ENCODE peak calls at places on chromosomes 5 and 9, in five cellular contexts. W is A549, Y is sigmoid colon, L is spleen, K is HCT116. R is an unnamed sample.
A peak's percentile ranks its signal among the peaks of the same experiment; 100 is the strongest.

GRCh38 chr9:83270116-83270515 is 207.2 kb upstream of the RASEF start:
- DNase-seq in W (no peak), Y (no peak), L (no peak), K (no peak), R (no peak)

GRCh38 chr5:143153332-143154119 is 250.0 kb downstream of the NR3C1 start:
- DNase-seq in W (no peak), Y (peak; percentile 93), L (no peak), K (no peak), R (peak; percentile 30)

GRCh38 chr9:77512876-77513275 is 135.2 kb downstream of the GNA14 start:
- DNase-seq in W (peak; percentile 57), Y (no peak), L (no peak), K (no peak), R (no peak)

GRCh38 chr9:114606068-114606467 is 5.0 kb upstream of the TMEM268 start:
- DNase-seq in W (no peak), Y (no peak), L (no peak), K (no peak), R (no peak)

GRCh38 chr5:137791387-137791786 is 37.2 kb upstream of the HNRNPA0 start:
- DNase-seq in W (no peak), Y (no peak), L (no peak), K (no peak), R (no peak)

GRCh38 chr9:127525426-127526188 is 74.3 kb downstream of the LRSAM1 start:
- DNase-seq in W (peak; percentile 71), Y (no peak), L (no peak), K (peak; percentile 54), R (no peak)

GRCh38 chr9:106958955-106959657 is 96.1 kb downstream of the ZNF462 start:
- DNase-seq in W (no peak), Y (no peak), L (no peak), K (no peak), R (no peak)

GRCh38 chr9:132903574-132904495 is 25.1 kb downstream of the SPACA9 start:
- DNase-seq in W (no peak), Y (no peak), L (no peak), K (no peak), R (no peak)

GRCh38 chr9:110545705-110546104 is 33.8 kb downstream of the SVEP1 start:
- DNase-seq in W (no peak), Y (no peak), L (no peak), K (no peak), R (no peak)

GRCh38 chr9:136310273-136311030 is 6.6 kb upstream of the CCDC187 start:
- DNase-seq in W (no peak), Y (no peak), L (no peak), K (no peak), R (no peak)

GRCh38 chr5:149439899-149440655 is 61.0 kb upstream of the IL17B start:
- DNase-seq in W (peak; percentile 95), Y (no peak), L (no peak), K (peak; percentile 95), R (peak; percentile 91)

GRCh38 chr9:131516930-131517329 is 14.1 kb downstream of the UCK1 start:
- DNase-seq in W (no peak), Y (no peak), L (no peak), K (no peak), R (no peak)

GRCh38 chr5:56711191-56711590 is 104.2 kb upstream of the MAP3K1 start:
- DNase-seq in W (no peak), Y (no peak), L (no peak), K (no peak), R (no peak)

GRCh38 chr5:68999181-68999580 is 94.6 kb upstream of the SLC30A5 start:
- DNase-seq in W (no peak), Y (no peak), L (no peak), K (no peak), R (no peak)

GRCh38 chr9:99222416-99223280 is 566 bp downstream of the SEC61B start:
- DNase-seq in W (no peak), Y (no peak), L (no peak), K (no peak), R (no peak)

GRCh38 chr9:94082553-94082952 is 1.7 kb upstream of the PTPDC1 start:
- DNase-seq in W (no peak), Y (no peak), L (no peak), K (no peak), R (no peak)

DNA sequence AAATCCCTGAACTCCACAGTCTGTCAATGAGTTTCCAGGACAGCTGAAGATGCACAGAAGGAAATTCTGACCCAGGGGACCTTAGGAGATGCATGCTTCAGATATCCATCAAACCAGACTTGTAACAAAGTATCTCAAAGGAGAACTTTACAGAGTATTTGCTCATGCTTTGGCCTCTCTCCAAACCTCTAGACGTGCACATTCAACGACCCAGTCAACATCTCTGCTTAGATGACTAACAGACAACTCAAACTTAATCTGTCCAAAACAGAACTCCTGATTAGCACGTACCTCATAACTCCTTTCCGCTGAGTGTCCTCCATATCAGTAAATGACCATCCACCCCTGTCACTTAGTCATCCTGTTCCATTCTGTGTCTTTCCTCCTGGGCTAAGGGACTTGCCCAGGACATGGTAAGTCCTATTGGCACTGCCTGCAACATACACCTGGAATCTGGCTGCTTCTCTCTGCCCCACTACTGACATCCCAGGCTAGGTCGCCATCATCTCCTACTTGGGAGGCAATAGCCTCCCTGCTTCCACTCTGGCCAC is 107.4 kb downstream of the LMNB1 start:
- DNase-seq in W (peak; percentile 32), Y (no peak), L (no peak), K (peak; percentile 10), R (no peak)
- TF ChIP-seq POLR2A in W (no peak), Y (no peak), L (no peak), K (no peak), R (no peak)

GRCh38 chr9:130124471-130124870 is 47.7 kb upstream of the NCS1 start:
- DNase-seq in W (no peak), Y (no peak), L (peak; percentile 39), K (no peak), R (no peak)

GRCh38 chr9:130126721-130127429 is 45.3 kb upstream of the NCS1 start:
- DNase-seq in W (no peak), Y (no peak), L (no peak), K (no peak), R (no peak)

GRCh38 chr9:130128251-130128650 is 44.0 kb upstream of the NCS1 start:
- DNase-seq in W (no peak), Y (no peak), L (peak; percentile 85), K (no peak), R (no peak)

GRCh38 chr9:130129425-130130061 is 42.7 kb upstream of the NCS1 start:
- DNase-seq in W (no peak), Y (no peak), L (no peak), K (no peak), R (no peak)

DNA sequence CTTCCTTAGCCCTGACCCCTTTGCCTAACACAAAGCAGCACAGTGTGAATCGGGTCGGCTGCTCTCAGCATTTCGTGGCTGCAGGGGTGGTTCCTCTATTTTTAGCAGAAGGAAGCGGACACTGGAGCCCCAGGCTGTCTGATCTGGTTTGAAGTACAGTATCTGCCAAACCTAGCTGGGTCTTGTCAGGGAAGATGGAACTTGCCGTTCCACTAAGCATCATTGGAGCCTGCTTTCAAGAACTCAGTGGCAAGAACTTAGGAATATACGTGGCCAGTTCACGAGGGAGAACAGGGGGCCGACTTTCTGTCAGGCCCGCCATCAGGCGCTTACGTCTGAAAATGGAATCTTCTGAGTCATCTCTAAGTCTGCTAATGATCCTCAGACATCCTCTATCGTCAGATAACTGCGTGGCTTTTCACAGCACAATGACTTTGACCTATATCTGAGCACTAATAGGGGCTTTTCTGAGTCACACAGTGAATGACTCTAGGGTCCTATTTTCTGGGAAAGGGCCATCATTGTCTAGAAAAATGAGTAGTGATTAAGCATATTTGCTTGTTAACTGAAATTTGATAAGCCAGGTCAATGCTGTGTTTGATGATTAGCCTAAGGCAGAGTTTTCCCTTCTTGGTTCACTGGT is 43.3 kb upstream of the NCS1 start:
- DNase-seq in W (no peak), Y (no peak), L (peak; percentile 89), K (no peak), R (peak; percentile 16)
- TF ChIP-seq POLR2A in W (no peak), Y (no peak), L (no peak), K (no peak), R (no peak)

GRCh38 chr5:97412959-97413358 is 229.9 kb upstream of the RIOK2 start:
- DNase-seq in W (no peak), Y (no peak), L (no peak), K (no peak), R (no peak)

GRCh38 chr5:97405941-97406340 is 222.9 kb upstream of the RIOK2 start:
- DNase-seq in W (no peak), Y (no peak), L (peak; percentile 60), K (no peak), R (no peak)

GRCh38 chr5:97406950-97407676 is 224.1 kb upstream of the RIOK2 start:
- DNase-seq in W (no peak), Y (peak; percentile 59), L (peak; percentile 74), K (no peak), R (no peak)

GRCh38 chr5:97408331-97408730 is 225.3 kb upstream of the RIOK2 start:
- DNase-seq in W (no peak), Y (no peak), L (peak; percentile 55), K (no peak), R (no peak)
- TF ChIP-seq POLR2A in W (no peak), Y (no peak), L (no peak), K (no peak), R (no peak)

GRCh38 chr9:75885652-75886051 is 4.8 kb upstream of the PCSK5 start:
- DNase-seq in W (no peak), Y (no peak), L (no peak), K (no peak), R (no peak)
- TF ChIP-seq POLR2A in W (no peak), Y (no peak), L (no peak), K (no peak), R (no peak)

DNA sequence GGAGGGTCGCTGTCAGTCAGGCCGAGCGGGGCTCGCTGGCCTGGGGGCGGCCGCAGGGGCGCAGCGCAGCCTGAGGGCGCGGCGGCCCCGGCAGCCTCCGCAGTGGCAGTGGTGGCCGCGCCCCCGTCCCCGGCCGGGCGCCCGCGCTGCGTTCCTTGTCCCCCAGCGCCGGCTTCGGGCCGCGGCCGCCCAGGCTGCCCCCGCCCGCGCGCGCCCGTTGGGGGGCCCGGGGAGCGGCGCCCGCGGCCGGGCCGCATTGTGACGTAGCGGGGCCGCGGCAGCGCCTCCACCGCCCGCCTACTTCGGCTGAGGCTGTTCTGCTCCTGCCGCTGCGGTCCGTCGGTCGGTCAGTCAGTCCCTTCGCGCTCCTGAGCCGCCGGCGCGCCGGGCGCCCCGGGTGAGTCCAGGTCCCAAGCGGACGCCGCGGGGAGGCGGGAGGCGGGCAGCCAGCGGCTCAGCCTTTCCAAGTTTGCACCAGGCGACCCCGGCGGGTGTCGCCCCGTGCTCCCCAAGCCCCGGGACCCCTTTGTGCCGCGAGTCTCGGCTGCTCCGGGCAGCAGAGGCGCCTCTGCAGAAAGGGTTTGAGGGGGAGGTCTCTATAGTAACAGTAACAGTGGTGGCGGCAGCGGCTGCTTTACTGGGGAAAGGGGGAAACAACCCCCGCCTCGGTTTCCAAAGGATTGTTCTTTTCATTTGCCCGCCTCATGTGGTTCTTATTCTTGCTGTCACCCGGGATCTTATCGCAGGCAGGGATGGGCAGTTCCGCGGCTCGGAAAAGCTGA is at the start of gene SNCAIP:
- DNase-seq in W (peak; percentile 11), Y (peak; percentile 78), L (peak; percentile 80), K (no peak), R (peak; percentile 31)
- TF ChIP-seq POLR2A in W (no peak), Y (no peak), L (no peak), K (no peak), R (no peak)

R was measured in prostate gland.